ENCODE peak calls at places on chromosomes 16 and 17, in eight cellular contexts. One of them, this sample, is unnamed.
A peak's percentile ranks its signal among the peaks of the same experiment; 100 is the strongest.

GRCh38 chr17:333626-334396 is 18.8 kb downstream of the RPH3AL start:
- DNase-seq in stomach: peak; percentile 60
- DNase-seq in HL-60: no peak
- DNase-seq in GM23338: peak; percentile 57
- DNase-seq in breast epithelium: no peak
- DNase-seq in spleen: peak; percentile 90
- DNase-seq in suprapubic skin: peak; percentile 79
- DNase-seq in endothelial cell of umbilical vein: peak; percentile 82
- DNase-seq in this sample: no peak

GRCh38 chr16:76612497-76612896 is 335.3 kb downstream of the CNTNAP4 start:
- DNase-seq in stomach: no peak
- DNase-seq in HL-60: no peak
- DNase-seq in GM23338: no peak
- DNase-seq in breast epithelium: no peak
- DNase-seq in spleen: no peak
- DNase-seq in suprapubic skin: no peak
- DNase-seq in endothelial cell of umbilical vein: no peak
- DNase-seq in this sample: no peak

GRCh38 chr17:76570457-76570856 is 15.2 kb downstream of the ST6GALNAC2 start:
- DNase-seq in stomach: no peak
- DNase-seq in HL-60: no peak
- DNase-seq in GM23338: no peak
- DNase-seq in breast epithelium: no peak
- DNase-seq in spleen: peak; percentile 58
- DNase-seq in suprapubic skin: no peak
- DNase-seq in endothelial cell of umbilical vein: no peak
- DNase-seq in this sample: no peak

GRCh38 chr16:75065149-75065807 is 51.3 kb downstream of the LDHD start:
- DNase-seq in stomach: no peak
- DNase-seq in HL-60: no peak
- DNase-seq in GM23338: no peak
- DNase-seq in breast epithelium: no peak
- DNase-seq in spleen: peak; percentile 79
- DNase-seq in suprapubic skin: no peak
- DNase-seq in endothelial cell of umbilical vein: no peak
- DNase-seq in this sample: peak; percentile 32

GRCh38 chr17:54902017-54902416 is 1.4 kb downstream of the TOM1L1 start:
- DNase-seq in stomach: no peak
- DNase-seq in HL-60: no peak
- DNase-seq in GM23338: no peak
- DNase-seq in breast epithelium: no peak
- DNase-seq in spleen: no peak
- DNase-seq in suprapubic skin: no peak
- DNase-seq in endothelial cell of umbilical vein: no peak
- DNase-seq in this sample: no peak

GRCh38 chr16:11386791-11387546 is 41.7 kb downstream of the RMI2 start:
- DNase-seq in stomach: peak; percentile 57
- DNase-seq in HL-60: no peak
- DNase-seq in GM23338: peak; percentile 93
- DNase-seq in breast epithelium: no peak
- DNase-seq in spleen: peak; percentile 74
- DNase-seq in suprapubic skin: no peak
- DNase-seq in endothelial cell of umbilical vein: peak; percentile 13
- DNase-seq in this sample: no peak

GRCh38 chr17:15920758-15921239 is 24.1 kb upstream of the ADORA2B start:
- DNase-seq in stomach: no peak
- DNase-seq in HL-60: no peak
- DNase-seq in GM23338: peak; percentile 17
- DNase-seq in breast epithelium: peak; percentile 41
- DNase-seq in spleen: no peak
- DNase-seq in suprapubic skin: peak; percentile 45
- DNase-seq in endothelial cell of umbilical vein: no peak
- DNase-seq in this sample: peak; percentile 51

GRCh38 chr17:47959825-47960655 is 2.4 kb upstream of the PRR15L start:
- DNase-seq in stomach: peak; percentile 78
- DNase-seq in HL-60: no peak
- DNase-seq in GM23338: no peak
- DNase-seq in breast epithelium: no peak
- DNase-seq in spleen: no peak
- DNase-seq in suprapubic skin: no peak
- DNase-seq in endothelial cell of umbilical vein: no peak
- DNase-seq in this sample: no peak

GRCh38 chr17:30343741-30344140 is 9.9 kb upstream of the TMIGD1 start:
- DNase-seq in stomach: no peak
- DNase-seq in HL-60: no peak
- DNase-seq in GM23338: no peak
- DNase-seq in breast epithelium: no peak
- DNase-seq in spleen: no peak
- DNase-seq in suprapubic skin: no peak
- DNase-seq in endothelial cell of umbilical vein: no peak
- DNase-seq in this sample: no peak

DNA sequence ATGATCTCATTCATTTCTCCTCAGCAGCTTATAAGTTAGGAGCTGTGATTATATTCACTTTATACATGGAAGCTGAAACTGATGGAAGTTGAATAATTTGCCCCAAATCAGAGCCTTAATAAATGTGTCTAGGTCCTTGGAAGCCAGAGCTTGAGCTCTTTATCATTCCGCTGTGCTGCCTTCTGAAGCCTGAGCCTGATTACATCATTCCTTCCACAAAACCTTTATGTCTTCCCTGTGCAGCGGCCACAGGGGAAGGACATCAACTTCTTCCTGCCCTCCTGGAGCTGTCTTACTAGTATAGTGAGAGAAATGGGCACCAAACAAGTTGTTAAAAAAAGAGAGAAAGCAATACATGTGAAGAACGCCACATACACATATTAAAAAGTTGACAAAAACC is 6.9 kb downstream of the TNRC6C start:
- DNase-seq in stomach: no peak
- DNase-seq in HL-60: no peak
- DNase-seq in GM23338: no peak
- DNase-seq in breast epithelium: no peak
- DNase-seq in spleen: no peak
- DNase-seq in suprapubic skin: no peak
- DNase-seq in endothelial cell of umbilical vein: no peak
- DNase-seq in this sample: no peak
- TF ChIP-seq POLR2AphosphoS5 in stomach: no peak
- TF ChIP-seq POLR2AphosphoS5 in HL-60: no peak
- TF ChIP-seq POLR2AphosphoS5 in GM23338: no peak
- TF ChIP-seq POLR2AphosphoS5 in breast epithelium: no peak
- TF ChIP-seq POLR2AphosphoS5 in spleen: no peak
- TF ChIP-seq POLR2AphosphoS5 in suprapubic skin: no peak
- TF ChIP-seq POLR2AphosphoS5 in endothelial cell of umbilical vein: no peak
- TF ChIP-seq POLR2AphosphoS5 in this sample: no peak

GRCh38 chr16:81061855-81062608 is 15.0 kb downstream of the C16orf46 start:
- DNase-seq in stomach: no peak
- DNase-seq in HL-60: no peak
- DNase-seq in GM23338: no peak
- DNase-seq in breast epithelium: no peak
- DNase-seq in spleen: no peak
- DNase-seq in suprapubic skin: no peak
- DNase-seq in endothelial cell of umbilical vein: no peak
- DNase-seq in this sample: no peak
- TF ChIP-seq CTCF in stomach: no peak
- TF ChIP-seq CTCF in HL-60: no peak
- TF ChIP-seq CTCF in GM23338: no peak
- TF ChIP-seq CTCF in breast epithelium: no peak
- TF ChIP-seq CTCF in spleen: no peak
- TF ChIP-seq CTCF in suprapubic skin: no peak
- TF ChIP-seq CTCF in endothelial cell of umbilical vein: no peak
- TF ChIP-seq CTCF in this sample: no peak

GRCh38 chr17:2863204-2863603 is 67.0 kb downstream of the RAP1GAP2 start:
- DNase-seq in stomach: peak; percentile 65
- DNase-seq in HL-60: no peak
- DNase-seq in GM23338: no peak
- DNase-seq in breast epithelium: no peak
- DNase-seq in spleen: no peak
- DNase-seq in suprapubic skin: no peak
- DNase-seq in endothelial cell of umbilical vein: no peak
- DNase-seq in this sample: no peak
- H3K4me3 ChIP-seq in stomach: no peak overlapping the region
- H3K4me3 ChIP-seq in HL-60: no peak overlapping the region
- H3K4me3 ChIP-seq in GM23338: no peak overlapping the region
- H3K4me3 ChIP-seq in breast epithelium: no peak overlapping the region
- H3K4me3 ChIP-seq in spleen: no peak overlapping the region
- H3K4me3 ChIP-seq in suprapubic skin: no peak overlapping the region
- H3K4me3 ChIP-seq in endothelial cell of umbilical vein: no peak overlapping the region
- H3K4me3 ChIP-seq in this sample: no peak overlapping the region

DNA sequence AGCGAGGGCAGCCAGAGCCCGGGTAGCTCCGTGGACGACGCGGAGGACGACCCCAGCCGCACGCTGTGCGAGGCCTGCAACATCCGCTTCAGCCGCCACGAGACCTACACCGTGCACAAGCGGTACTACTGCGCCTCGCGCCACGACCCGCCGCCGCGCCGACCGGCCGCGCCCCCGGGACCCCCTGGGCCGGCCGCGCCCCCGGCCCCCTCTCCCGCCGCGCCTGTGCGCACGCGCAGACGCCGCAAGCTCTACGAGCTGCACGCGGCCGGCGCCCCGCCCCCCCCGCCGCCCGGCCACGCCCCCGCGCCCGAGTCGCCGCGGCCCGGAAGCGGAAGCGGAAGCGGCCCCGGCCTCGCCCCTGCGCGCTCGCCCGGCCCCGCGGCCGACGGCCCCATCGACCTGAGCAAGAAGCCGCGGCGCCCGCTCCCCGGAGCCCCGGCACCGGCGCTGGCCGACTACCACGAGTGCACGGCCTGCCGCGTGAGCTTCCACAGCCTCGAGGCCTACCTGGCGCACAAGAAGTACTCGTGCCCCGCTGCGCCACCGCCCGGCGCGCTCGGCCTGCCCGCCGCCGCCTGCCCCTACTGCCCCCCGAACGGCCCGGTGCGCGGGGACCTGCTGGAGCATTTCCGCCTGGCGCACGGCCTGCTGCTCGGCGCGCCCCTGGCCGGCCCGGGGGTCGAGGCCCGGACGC is 36.1 kb upstream of the ZC3H18 start:
- DNase-seq in stomach: peak; percentile 59
- DNase-seq in HL-60: no peak
- DNase-seq in GM23338: peak; percentile 81
- DNase-seq in breast epithelium: peak; percentile 50
- DNase-seq in spleen: peak; percentile 95
- DNase-seq in suprapubic skin: no peak
- DNase-seq in endothelial cell of umbilical vein: peak; percentile 32
- DNase-seq in this sample: peak; percentile 65
- TF ChIP-seq POLR2AphosphoS5 in stomach: no peak
- TF ChIP-seq POLR2AphosphoS5 in HL-60: no peak
- TF ChIP-seq POLR2AphosphoS5 in GM23338: peak; percentile 63
- TF ChIP-seq POLR2AphosphoS5 in breast epithelium: no peak
- TF ChIP-seq POLR2AphosphoS5 in spleen: peak; percentile 81
- TF ChIP-seq POLR2AphosphoS5 in suprapubic skin: no peak
- TF ChIP-seq POLR2AphosphoS5 in endothelial cell of umbilical vein: peak; percentile 93
- TF ChIP-seq POLR2AphosphoS5 in this sample: no peak

GRCh38 chr16:49876716-49877129 is 20.8 kb upstream of the ZNF423 start:
- DNase-seq in stomach: peak; percentile 68
- DNase-seq in HL-60: no peak
- DNase-seq in GM23338: peak; percentile 86
- DNase-seq in breast epithelium: peak; percentile 20
- DNase-seq in spleen: peak; percentile 86
- DNase-seq in suprapubic skin: peak; percentile 82
- DNase-seq in endothelial cell of umbilical vein: peak; percentile 25
- DNase-seq in this sample: no peak
- TF ChIP-seq CTCF in stomach: peak; percentile 93
- TF ChIP-seq CTCF in HL-60: no peak
- TF ChIP-seq CTCF in GM23338: peak; percentile 81
- TF ChIP-seq CTCF in breast epithelium: peak; percentile 67
- TF ChIP-seq CTCF in spleen: peak; percentile 66
- TF ChIP-seq CTCF in suprapubic skin: peak; percentile 96
- TF ChIP-seq CTCF in endothelial cell of umbilical vein: peak; percentile 94
- TF ChIP-seq CTCF in this sample: peak; percentile 59

DNA sequence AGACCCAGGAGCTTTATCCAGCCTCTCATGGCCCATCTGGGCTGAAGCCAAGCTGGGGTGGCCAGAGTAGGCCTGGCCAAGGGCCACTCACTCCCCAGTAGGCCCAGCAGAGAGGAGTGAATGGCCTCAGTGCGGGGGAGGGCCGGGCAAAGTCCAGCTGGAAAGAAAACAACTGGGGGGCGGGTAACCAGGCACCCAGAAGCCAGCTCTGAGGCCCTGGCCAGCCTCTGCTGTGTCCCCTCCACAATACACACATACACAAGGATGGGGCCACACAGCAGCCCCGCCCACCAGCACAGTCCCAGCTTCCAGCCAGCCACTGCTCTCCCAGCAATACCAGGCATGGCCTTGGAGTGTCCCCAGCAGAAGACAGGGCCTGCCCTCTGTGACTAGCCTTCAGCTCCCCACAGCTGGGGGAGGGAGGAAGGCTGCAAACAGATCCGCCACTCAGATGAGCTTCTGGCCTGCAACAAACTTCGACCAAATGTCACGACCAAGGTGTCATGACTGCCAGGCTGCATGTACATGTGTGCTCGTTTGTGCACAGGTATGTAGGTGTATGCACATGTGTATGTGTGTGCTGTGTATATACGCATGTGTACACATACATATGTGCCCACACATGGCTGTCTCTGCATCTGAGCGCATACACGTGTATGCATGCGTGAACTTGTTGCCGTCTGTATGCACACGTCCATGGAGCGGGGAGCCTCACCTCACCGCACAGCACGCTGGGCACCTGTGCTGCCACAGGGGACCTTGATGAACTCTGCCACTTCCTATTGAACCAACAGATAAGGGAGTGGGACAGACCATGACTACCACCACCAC is 5.0 kb downstream of the CARHSP1 start:
- DNase-seq in stomach: peak; percentile 87
- DNase-seq in HL-60: no peak
- DNase-seq in GM23338: peak; percentile 51
- DNase-seq in breast epithelium: no peak
- DNase-seq in spleen: no peak
- DNase-seq in suprapubic skin: no peak
- DNase-seq in endothelial cell of umbilical vein: no peak
- DNase-seq in this sample: no peak
- H3K4me3 ChIP-seq in stomach: peak overlapping the region; percentile 29
- H3K4me3 ChIP-seq in HL-60: no peak overlapping the region
- H3K4me3 ChIP-seq in GM23338: peak overlapping the region; percentile 100
- H3K4me3 ChIP-seq in breast epithelium: no peak overlapping the region
- H3K4me3 ChIP-seq in spleen: no peak overlapping the region
- H3K4me3 ChIP-seq in suprapubic skin: no peak overlapping the region
- H3K4me3 ChIP-seq in endothelial cell of umbilical vein: no peak overlapping the region
- H3K4me3 ChIP-seq in this sample: no peak overlapping the region

DNA sequence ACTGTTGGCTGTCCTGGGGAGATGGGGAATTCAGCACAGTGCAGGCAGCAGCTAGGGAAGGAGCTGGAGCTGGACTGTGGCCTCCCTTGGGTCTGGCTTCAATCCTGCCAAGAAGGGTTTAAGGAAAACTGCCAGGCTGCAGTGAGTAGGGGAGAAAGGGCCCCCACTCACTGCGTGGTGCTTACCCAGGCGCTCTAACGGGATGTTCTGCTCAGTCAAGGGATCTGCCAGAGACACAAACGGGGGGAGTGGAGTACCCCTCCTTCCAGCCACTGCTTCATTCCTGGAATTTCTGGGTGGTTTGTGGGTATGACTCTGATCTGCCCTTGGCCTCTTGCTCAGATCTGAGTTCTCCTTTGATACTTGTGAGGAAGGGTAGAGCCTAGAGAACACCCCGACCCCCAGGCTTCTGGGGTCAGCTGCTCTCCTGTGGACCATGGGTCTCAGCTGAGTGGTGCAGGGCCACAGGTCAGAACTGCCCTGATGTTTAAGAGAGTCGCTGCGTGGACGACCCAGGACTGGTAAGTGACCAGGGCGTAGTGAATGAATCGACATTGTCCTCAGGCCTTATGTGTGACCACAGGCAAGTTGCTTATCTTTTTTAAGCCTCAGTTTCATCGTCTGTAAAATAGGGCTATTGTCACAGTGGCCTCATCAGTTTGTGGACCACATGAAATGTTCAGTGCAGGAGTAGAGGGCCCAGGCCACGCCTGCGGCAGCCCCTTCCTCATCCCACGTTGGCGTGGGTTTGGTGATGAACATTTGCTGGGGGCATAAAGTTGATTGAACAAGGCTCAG is 9.6 kb downstream of the CRISPLD2 start:
- DNase-seq in stomach: no peak
- DNase-seq in HL-60: no peak
- DNase-seq in GM23338: no peak
- DNase-seq in breast epithelium: no peak
- DNase-seq in spleen: no peak
- DNase-seq in suprapubic skin: no peak
- DNase-seq in endothelial cell of umbilical vein: no peak
- DNase-seq in this sample: no peak
- TF ChIP-seq POLR2AphosphoS5 in stomach: peak; percentile 90
- TF ChIP-seq POLR2AphosphoS5 in HL-60: no peak
- TF ChIP-seq POLR2AphosphoS5 in GM23338: no peak
- TF ChIP-seq POLR2AphosphoS5 in breast epithelium: peak; percentile 73
- TF ChIP-seq POLR2AphosphoS5 in spleen: peak; percentile 61
- TF ChIP-seq POLR2AphosphoS5 in suprapubic skin: no peak
- TF ChIP-seq POLR2AphosphoS5 in endothelial cell of umbilical vein: no peak
- TF ChIP-seq POLR2AphosphoS5 in this sample: peak; percentile 17